ENCODE peak calls at places on chromosome 21, in four cellular contexts. A is HCT116; M is CD8-positive, alpha-beta T cell; T is heart right ventricle. C is an unnamed sample. For H3K4me1, the result is how much of the 10 kb centered on the place peaks cover.

GRCh38 chr21:24899138-24899537 is 708.1 kb downstream of the MRPL39 start:
- DNase-seq in T (no peak), A (no peak), M (no peak), C (no peak)

GRCh38 chr21:15222711-15223110 is 157.9 kb upstream of the NRIP1 start:
- DNase-seq in T (no peak), A (peak), M (no peak), C (no peak)

GRCh38 chr21:20334585-20334984 is 663.6 kb upstream of the NCAM2 start:
- DNase-seq in A (no peak), M (no peak), T (no peak), C (no peak)

GRCh38 chr21:15221799-15222386 is 157.1 kb upstream of the NRIP1 start:
- DNase-seq in M (no peak), T (peak), A (peak), C (no peak)

GRCh38 chr21:17537299-17537698 is 24.5 kb downstream of the CXADR start:
- DNase-seq in M (no peak), T (no peak), A (no peak), C (no peak)

GRCh38 chr21:18545908-18546307 is 142.3 kb upstream of the TMPRSS15 start:
- DNase-seq in A (no peak), T (no peak), M (no peak), C (no peak)

GRCh38 chr21:34008618-34009017 is 64.8 kb upstream of the MRPS6 start:
- DNase-seq in A (no peak), T (no peak), M (no peak), C (no peak)

GRCh38 chr21:28298251-28298672 is 694.4 kb downstream of the LTN1 start:
- DNase-seq in A (no peak), T (no peak), M (no peak), C (no peak)

GRCh38 chr21:15430577-15430976 is 299.2 kb upstream of the USP25 start:
- DNase-seq in A (no peak), M (no peak), T (peak), C (no peak)

GRCh38 chr21:38454161-38454560 is 44.1 kb downstream of the ERG start:
- DNase-seq in A (no peak), M (no peak), T (no peak), C (no peak)

GRCh38 chr21:31235671-31236450 is 108.2 kb downstream of the TIAM1 start:
- DNase-seq in M (no peak), A (no peak), T (no peak), C (no peak)

GRCh38 chr21:29077651-29078090 is 4.2 kb upstream of the CCT8 start:
- DNase-seq in M (peak), T (no peak), A (no peak), C (no peak)

GRCh38 chr21:39364949-39365348 is 16.1 kb upstream of the HMGN1 start:
- DNase-seq in A (no peak), M (no peak), T (no peak), C (no peak)

GRCh38 chr21:38080888-38081287 is 164.6 kb upstream of the KCNJ6 start:
- DNase-seq in M (no peak), A (no peak), T (peak), C (no peak)

GRCh38 chr21:34126691-34127090 is 53.3 kb downstream of the MRPS6 start:
- DNase-seq in M (no peak), T (no peak), A (no peak), C (no peak)

GRCh38 chr21:17387030-17387617 is 125.7 kb upstream of the CXADR start:
- DNase-seq in M (no peak), T (peak), A (peak), C (peak)

GRCh38 chr21:33969600-33969999 is 54.0 kb upstream of the ATP5PO start:
- DNase-seq in M (no peak), A (no peak), T (no peak), C (no peak)

GRCh38 chr21:16476056-16476850 is 746.5 kb downstream of the USP25 start:
- DNase-seq in A (no peak), M (no peak), T (no peak), C (no peak)

GRCh38 chr21:30190554-30190953 is 23.9 kb upstream of the CLDN17 start:
- DNase-seq in A (no peak), T (no peak), M (no peak), C (no peak)

GRCh38 chr21:41426656-41427311 is 745 bp downstream of the MX1 start:
- DNase-seq in T (no peak), A (no peak), M (peak), C (no peak)

GRCh38 chr21:16579538-16579937 is 849.8 kb downstream of the USP25 start:
- DNase-seq in A (no peak), M (no peak), T (peak), C (no peak)

GRCh38 chr21:33815153-33815707 is 100.4 kb downstream of the ATP5PO start:
- DNase-seq in T (peak), A (no peak), M (no peak), C (no peak)

GRCh38 chr21:38500073-38500472 is 1.8 kb upstream of the ERG start:
- DNase-seq in A (no peak), M (no peak), T (no peak), C (no peak)

GRCh38 chr21:35376406-35377135 is 327.5 kb upstream of the RUNX1 start:
- DNase-seq in M (no peak), T (no peak), A (no peak), C (no peak)

GRCh38 chr21:16539041-16539440 is 809.3 kb downstream of the USP25 start:
- DNase-seq in M (no peak), A (no peak), T (no peak), C (no peak)

GRCh38 chr21:41147096-41147978 is 20.6 kb upstream of the BACE2 start:
- DNase-seq in M (no peak), T (no peak), A (no peak), C (no peak)

GRCh38 chr21:35475768-35476167 is 426.7 kb upstream of the RUNX1 start:
- DNase-seq in M (no peak), A (no peak), T (no peak), C (no peak)

GRCh38 chr21:21997390-21998333 is 999.5 kb downstream of the NCAM2 start:
- DNase-seq in M (no peak), A (no peak), T (no peak), C (no peak)

GRCh38 chr21:35189077-35189863 is 140.2 kb upstream of the RUNX1 start:
- DNase-seq in T (no peak), M (no peak), A (no peak), C (no peak)

GRCh38 chr21:34639882-34640788 is 25.2 kb upstream of the RCAN1 start:
- DNase-seq in M (no peak), A (no peak), T (no peak), C (no peak)

GRCh38 chr21:36030581-36031189 is 29.6 kb downstream of the SETD4 start:
- DNase-seq in A (no peak), M (no peak), T (no peak), C (no peak)

GRCh38 chr21:35840197-35840799 is 220.0 kb downstream of the SETD4 start:
- DNase-seq in A (peak), M (peak), T (peak), C (peak)

GRCh38 chr21:20662523-20662922 is 335.7 kb upstream of the NCAM2 start:
- DNase-seq in M (no peak), T (no peak), A (no peak), C (no peak)

GRCh38 chr21:22710725-22711124 is 1712.5 kb downstream of the NCAM2 start:
- DNase-seq in T (peak), A (no peak), M (no peak), C (no peak)

GRCh38 chr21:31253684-31254083 is 90.4 kb downstream of the TIAM1 start:
- DNase-seq in M (no peak), T (no peak), A (no peak), C (no peak)

GRCh38 chr21:35578831-35579470 is 481.4 kb downstream of the SETD4 start:
- DNase-seq in M (no peak), T (no peak), A (no peak), C (no peak)

GRCh38 chr21:14267071-14267470 is 51.1 kb downstream of the RBM11 start:
- DNase-seq in M (no peak), A (no peak), T (no peak), C (no peak)

GRCh38 chr21:35478096-35479080 is 429.3 kb upstream of the RUNX1 start:
- DNase-seq in A (no peak), M (no peak), T (no peak), C (no peak)

GRCh38 chr21:45302082-45303061 is 14.7 kb upstream of the POFUT2 start:
- DNase-seq in A (no peak), M (peak), T (peak), C (peak)

GRCh38 chr21:45301521-45302081 is 13.9 kb upstream of the POFUT2 start:
- DNase-seq in M (no peak), T (no peak), A (no peak), C (no peak)

GRCh38 chr21:45299026-45299863 is 11.6 kb upstream of the POFUT2 start:
- DNase-seq in M (no peak), T (peak), A (no peak), C (no peak)

GRCh38 chr21:45300786-45301520 is 13.3 kb upstream of the POFUT2 start:
- DNase-seq in T (no peak), A (no peak), M (no peak), C (no peak)

DNA sequence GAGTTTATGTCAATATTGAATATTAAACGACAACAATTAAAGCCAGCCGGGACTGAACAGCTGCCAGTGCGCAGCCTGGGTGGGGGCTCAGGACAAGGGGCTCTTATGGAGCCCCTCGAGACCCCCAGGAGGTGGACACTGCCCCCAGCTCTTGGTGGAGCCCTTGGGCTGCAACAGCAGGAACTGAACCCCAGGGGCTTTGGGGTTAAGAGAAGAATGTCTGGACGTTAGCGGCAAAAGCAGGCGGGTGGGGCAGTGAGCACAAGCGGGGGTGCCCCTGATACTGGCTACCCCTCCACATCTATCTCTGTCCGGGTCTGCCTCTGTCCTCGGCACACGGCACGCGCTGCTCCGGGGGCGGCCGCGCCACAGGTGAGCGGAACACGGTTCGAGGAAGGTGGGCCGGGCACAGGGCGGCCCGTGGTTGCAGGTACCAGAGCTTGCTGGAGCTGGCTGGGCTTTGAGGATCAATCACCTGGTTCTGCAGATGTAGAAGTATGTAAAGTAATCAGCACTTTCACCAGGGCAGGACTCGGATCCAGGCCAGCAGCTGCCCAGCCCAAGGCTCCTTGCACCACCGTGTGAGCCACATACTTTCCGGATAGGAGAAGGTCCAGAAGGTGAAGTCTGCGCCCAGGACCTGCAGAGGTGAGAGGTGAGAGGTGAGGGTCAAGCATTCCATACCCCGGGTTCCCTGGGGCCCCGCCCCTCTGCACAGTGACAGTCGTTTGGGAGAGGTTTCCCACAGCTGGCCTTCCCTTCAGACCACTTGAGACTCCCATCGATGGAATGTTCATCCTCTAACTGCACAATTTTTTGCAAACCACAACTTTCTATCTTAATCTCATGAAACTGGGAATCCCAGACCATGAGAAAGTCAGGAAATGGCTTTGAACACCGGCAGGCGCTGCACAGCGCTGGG is 12.4 kb upstream of the POFUT2 start:
- DNase-seq in T (no peak), M (no peak), A (no peak), C (no peak)
- H3K4me1 ChIP-seq in T (half or more), M (under half), A (under half), C (under half)

GRCh38 chr21:32603131-32603530 is 9.0 kb downstream of the CFAP298 start:
- DNase-seq in A (no peak), M (no peak), T (no peak), C (no peak)
- H3K27ac ChIP-seq in A (no peak), M (no peak), T (no peak), C (no peak)

GRCh38 chr21:25970254-25970930 is 200.2 kb downstream of the APP start:
- DNase-seq in M (no peak), A (no peak), T (no peak), C (no peak)
- H3K4me3 ChIP-seq in M (no peak), A (no peak), T (no peak), C (no peak)

DNA sequence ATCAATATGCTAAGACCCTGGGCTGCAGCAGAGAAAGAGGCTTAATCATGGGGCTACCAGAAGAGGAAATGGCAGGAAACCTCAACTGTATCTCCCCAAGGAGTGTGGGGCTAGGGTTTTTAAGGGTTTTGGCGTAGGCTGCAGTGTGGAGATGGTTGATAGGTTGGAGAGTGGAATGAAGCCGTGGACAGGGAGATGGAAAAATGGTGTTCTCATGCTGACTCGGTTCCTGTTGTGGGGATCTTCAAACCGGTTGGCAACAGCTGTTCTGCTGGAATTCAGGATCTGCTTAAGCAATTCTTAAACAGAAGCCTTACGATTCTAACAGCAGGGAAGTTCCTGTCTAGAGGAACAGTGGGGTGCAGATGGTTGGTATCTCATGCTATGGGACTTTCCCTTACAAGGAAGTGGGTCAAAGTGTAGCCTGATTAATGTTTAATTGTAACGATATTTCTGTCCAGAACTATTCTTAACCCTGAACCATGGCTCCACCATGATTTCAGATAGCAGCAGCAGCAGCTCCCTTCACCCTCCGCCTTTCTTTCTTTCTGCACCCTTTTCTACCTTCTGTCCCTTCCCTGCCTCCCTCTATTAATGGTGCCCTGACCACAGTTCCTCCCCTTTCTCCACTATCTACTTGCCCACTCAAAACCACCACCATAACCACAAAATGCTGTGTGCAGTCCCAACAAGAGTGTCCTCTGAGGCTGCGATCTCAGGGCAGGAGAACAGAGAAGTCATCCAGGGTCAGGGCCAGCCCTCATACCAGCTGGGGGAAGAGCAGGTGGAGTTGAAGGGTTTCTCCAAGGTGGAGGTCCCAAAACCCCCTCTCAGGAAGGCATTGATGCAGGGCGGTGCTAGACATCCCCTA is 30.8 kb downstream of the RSPH1 start:
- DNase-seq in T (no peak), A (no peak), M (no peak), C (no peak)
- H3K4me1 ChIP-seq in T (under half), A (under half), M (half or more), C (half or more)

GRCh38 chr21:32565856-32566465 is 19.4 kb downstream of the TCP10L start:
- DNase-seq in M (no peak), T (no peak), A (no peak), C (no peak)

GRCh38 chr21:32570456-32570855 is 14.9 kb downstream of the TCP10L start:
- DNase-seq in M (no peak), A (no peak), T (no peak), C (no peak)

GRCh38 chr21:32572574-32573420 is 12.5 kb downstream of the TCP10L start:
- DNase-seq in T (no peak), A (no peak), M (no peak), C (no peak)

GRCh38 chr21:32566990-32567389 is 18.3 kb downstream of the TCP10L start:
- DNase-seq in T (no peak), M (no peak), A (no peak), C (no peak)

DNA sequence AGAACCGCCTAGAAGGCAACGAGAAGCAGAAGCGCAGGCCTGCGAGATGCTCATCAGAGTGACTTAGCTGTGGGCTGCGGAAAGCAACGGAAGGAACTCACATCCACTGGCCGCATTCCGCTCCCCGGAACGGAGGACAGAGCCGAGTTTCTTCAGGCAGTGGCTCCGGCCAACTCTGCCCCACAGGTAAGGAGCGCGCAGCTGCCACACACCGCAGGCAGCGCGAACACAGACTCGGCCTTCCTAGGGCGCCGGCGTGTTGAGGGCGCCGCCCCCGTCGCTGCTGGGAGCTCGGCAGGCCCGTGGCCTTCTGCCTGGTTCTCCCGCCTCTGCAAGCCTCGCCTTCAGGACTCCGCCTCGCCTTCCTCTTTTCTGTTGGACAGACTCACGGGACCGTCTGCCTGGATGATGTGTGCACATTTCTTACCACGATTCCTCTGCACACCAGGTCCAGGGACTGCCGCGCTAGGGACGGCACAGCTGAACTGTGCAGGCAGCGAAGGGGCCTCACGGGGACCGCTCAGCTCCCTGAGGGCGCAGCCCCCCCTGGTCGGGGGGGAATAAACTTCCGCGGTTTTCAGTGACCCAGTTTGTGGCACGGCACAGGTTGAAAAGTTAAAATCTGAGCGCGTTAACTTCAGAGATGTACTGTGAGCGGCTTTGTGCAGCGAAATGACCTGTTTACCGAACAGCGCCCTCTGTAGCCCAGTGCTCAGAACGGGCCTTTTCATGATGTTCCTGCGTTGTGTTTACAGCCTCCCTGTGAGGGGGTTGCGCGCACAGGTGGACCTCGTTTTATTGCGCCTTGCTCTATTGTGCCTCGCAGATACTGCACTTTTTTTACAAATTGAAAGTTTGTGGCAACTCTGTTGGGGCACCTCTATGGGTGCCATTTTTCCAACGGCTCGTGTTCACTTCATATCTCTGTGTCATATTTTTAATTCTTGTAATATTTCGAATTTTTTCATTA is 15.8 kb downstream of the TCP10L start:
- DNase-seq in T (peak), A (peak), M (peak), C (peak)
- H3K27ac ChIP-seq in T (peak), A (peak), M (peak), C (peak)

GRCh38 chr21:26962516-26963305 is 4.2 kb downstream of the ADAMTS5 start:
- DNase-seq in T (no peak), A (no peak), M (no peak), C (no peak)
- H3K4me3 ChIP-seq in T (peak), A (no peak), M (no peak), C (no peak)

DNA sequence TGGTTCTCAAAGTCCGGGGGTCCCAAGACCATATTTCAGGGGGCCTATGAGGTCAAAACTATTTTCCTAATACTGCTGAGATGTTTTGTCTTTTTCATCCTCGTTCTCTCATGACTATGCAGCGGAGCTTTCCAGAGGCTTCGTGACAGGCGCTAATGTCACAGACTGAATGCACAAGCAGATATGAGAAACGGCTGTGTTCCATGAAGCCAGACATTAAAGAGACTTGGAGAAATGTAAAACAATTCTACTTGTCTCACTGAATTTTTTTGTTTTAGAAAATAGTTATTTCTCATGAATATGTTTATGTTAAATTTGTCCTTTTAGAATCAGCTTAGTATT is 10.3 kb downstream of the PIGP start:
- DNase-seq in A (no peak), T (no peak), M (no peak), C (no peak)
- H3K4me1 ChIP-seq in A (under half), T (under half), M (under half), C (under half)

C was measured in CD8-positive, alpha-beta memory T cell.